ENCODE peak calls at places on chromosomes 13 and 19, in six cellular contexts. E is mesendoderm, H is NT2/D1, U is endodermal cell, N is fibroblast of lung, P is GM23248. V is an unnamed sample.

GRCh38 chr13:114115191-114115671 is 17.2 kb downstream of the RASA3 start:
- DNase-seq in H (no peak), N (peak), E (no peak), P (peak), U (peak), V (no peak)

GRCh38 chr19:7673995-7674667 is 2.8 kb upstream of the MCEMP1 start:
- DNase-seq in U (peak), P (peak), H (peak), N (peak), E (peak), V (peak)

GRCh38 chr13:75050419-75051066 is 431.4 kb downstream of the TBC1D4 start:
- DNase-seq in U (no peak), H (no peak), E (peak), P (peak), N (peak), V (no peak)

GRCh38 chr13:84896128-84896527 is 903.1 kb downstream of the SLITRK6 start:
- DNase-seq in H (peak), N (peak), P (peak), E (peak), U (peak), V (peak)

GRCh38 chr13:97460004-97460756 is 26.2 kb downstream of the RAP2A start:
- DNase-seq in H (no peak), E (no peak), N (peak), P (peak), U (no peak), V (no peak)

GRCh38 chr13:84649853-84650252 is 767.6 kb upstream of the SLITRK1 start:
- DNase-seq in U (no peak), E (no peak), N (no peak), H (no peak), P (peak), V (no peak)

GRCh38 chr19:47284324-47284899 is 9.7 kb downstream of the INAFM1 start:
- DNase-seq in E (peak), N (peak), P (peak), H (peak), U (peak), V (peak)

GRCh38 chr19:12293771-12294307 is 844 bp downstream of the ZNF44 start:
- DNase-seq in U (peak), P (peak), E (peak), N (peak), H (peak), V (peak)

GRCh38 chr13:41613471-41613870 is 156.1 kb downstream of the RGCC start:
- DNase-seq in N (no peak), U (no peak), E (no peak), H (no peak), P (no peak), V (no peak)

GRCh38 chr13:42063105-42063504 is 14.7 kb downstream of the DGKH start:
- DNase-seq in U (peak), P (no peak), N (no peak), H (no peak), E (peak), V (no peak)

GRCh38 chr13:101795460-101795859 is 343.0 kb downstream of the ITGBL1 start:
- DNase-seq in E (no peak), H (no peak), U (no peak), N (no peak), P (no peak), V (no peak)

GRCh38 chr19:45947926-45948325 is 25.7 kb downstream of the NOVA2 start:
- DNase-seq in P (peak), N (no peak), H (no peak), E (no peak), U (no peak), V (no peak)

GRCh38 chr13:111219306-111219705 is 101.1 kb upstream of the TEX29 start:
- DNase-seq in P (peak), H (no peak), U (peak), N (peak), E (no peak), V (no peak)

GRCh38 chr13:32031025-32031814 is at the start of gene FRY:
- DNase-seq in E (peak), H (peak), U (peak), N (peak), P (peak), V (peak)

GRCh38 chr19:3698386-3698950 is 1.8 kb downstream of the PIP5K1C start:
- DNase-seq in U (no peak), E (no peak), N (peak), H (no peak), P (peak), V (peak)

GRCh38 chr19:364496-365287 is 20.1 kb upstream of the MIER2 start:
- DNase-seq in N (no peak), P (no peak), H (no peak), E (no peak), U (peak), V (no peak)

GRCh38 chr13:113855931-113856715 is 7.8 kb downstream of the GAS6 start:
- DNase-seq in H (no peak), P (no peak), N (no peak), E (no peak), U (peak), V (no peak)

GRCh38 chr13:97249093-97249787 is 27.1 kb downstream of the MBNL2 start:
- DNase-seq in H (no peak), E (no peak), N (peak), P (no peak), U (no peak), V (no peak)

GRCh38 chr13:86737334-86737932 is 933.7 kb upstream of the SLITRK5 start:
- DNase-seq in E (peak), H (no peak), P (no peak), N (no peak), U (peak), V (no peak)

GRCh38 chr13:74443623-74444022 is 309.4 kb upstream of the KLF12 start:
- DNase-seq in U (no peak), P (peak), E (peak), N (peak), H (no peak), V (no peak)

GRCh38 chr13:78382946-78383542 is 220.3 kb downstream of the POU4F1 start:
- DNase-seq in H (no peak), U (no peak), P (no peak), E (peak), N (peak), V (no peak)

GRCh38 chr19:46748325-46749109 is 2.3 kb upstream of the STRN4 start:
- DNase-seq in H (no peak), U (peak), E (peak), P (peak), N (peak), V (peak)

GRCh38 chr13:75432045-75432444 is 49.9 kb downstream of the TBC1D4 start:
- DNase-seq in E (peak), H (no peak), N (no peak), U (no peak), P (peak), V (peak)

GRCh38 chr19:23799321-23799720 is 40.6 kb upstream of the ZNF681 start:
- DNase-seq in U (no peak), N (no peak), H (no peak), P (no peak), E (no peak), V (no peak)

DNA sequence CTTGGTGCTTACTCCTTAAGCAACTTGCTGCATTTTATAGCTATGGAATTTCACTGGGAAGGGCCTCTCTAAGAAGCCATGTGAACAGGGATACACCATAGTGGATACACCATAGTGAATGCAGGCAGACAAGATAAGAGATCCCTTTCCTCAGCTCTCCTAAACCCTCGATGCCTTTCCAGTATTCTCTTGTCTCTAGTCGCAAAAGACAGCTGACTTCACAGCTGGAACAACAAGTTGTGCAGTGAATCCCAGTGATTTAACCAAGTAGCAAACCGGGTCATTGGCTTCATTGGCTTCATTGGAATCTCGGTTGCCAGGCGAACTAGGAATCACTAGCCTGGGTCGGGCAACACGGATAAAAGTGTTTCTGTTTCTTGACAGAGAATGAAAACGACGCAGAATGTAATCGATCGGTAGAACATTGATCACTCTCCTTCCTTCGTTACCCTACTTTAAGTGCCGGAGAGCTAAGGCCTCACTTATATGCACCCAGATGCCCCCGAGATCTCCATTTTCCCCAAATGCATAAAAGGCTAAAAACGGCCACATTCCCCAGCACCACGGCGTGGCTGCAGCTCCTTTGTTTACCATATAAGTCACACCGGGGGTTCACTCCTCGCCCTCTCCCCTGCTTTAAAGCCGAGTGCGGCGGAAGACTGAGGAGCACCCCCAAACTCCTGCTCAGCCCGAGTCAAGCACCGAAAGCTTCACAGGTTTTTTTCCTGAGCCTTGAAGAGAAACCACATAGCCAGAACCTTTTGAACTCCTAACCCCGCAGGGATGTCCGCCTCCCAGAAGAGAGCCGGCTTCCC is 674 bp downstream of the TRPC4 start:
- DNase-seq in U (peak), N (peak), E (peak), P (peak), H (no peak), V (no peak)
- H3K9ac ChIP-seq in U (peak), N (peak), E (peak), P (peak), H (peak), V (no peak)

GRCh38 chr19:14119644-14120496 is 2.3 kb upstream of the PRKACA start:
- DNase-seq in U (no peak), N (no peak), P (no peak), E (no peak), H (no peak), V (peak)

GRCh38 chr19:14116918-14117578 is 514 bp downstream of the PRKACA start:
- DNase-seq in H (no peak), U (peak), N (no peak), P (peak), E (no peak), V (peak)

GRCh38 chr19:14116525-14116917 is 1.0 kb downstream of the PRKACA start:
- DNase-seq in P (peak), E (no peak), U (no peak), N (no peak), H (no peak), V (peak)

GRCh38 chr19:14117668-14118164 is at the start of gene PRKACA:
- DNase-seq in P (peak), U (peak), H (peak), E (peak), N (peak), V (peak)

GRCh38 chr19:14118165-14119051 is 846 bp upstream of the PRKACA start:
- DNase-seq in E (peak), U (no peak), P (peak), H (no peak), N (peak), V (peak)
- H3K9ac ChIP-seq in E (peak), U (peak), P (peak), H (peak), N (peak), V (peak)

DNA sequence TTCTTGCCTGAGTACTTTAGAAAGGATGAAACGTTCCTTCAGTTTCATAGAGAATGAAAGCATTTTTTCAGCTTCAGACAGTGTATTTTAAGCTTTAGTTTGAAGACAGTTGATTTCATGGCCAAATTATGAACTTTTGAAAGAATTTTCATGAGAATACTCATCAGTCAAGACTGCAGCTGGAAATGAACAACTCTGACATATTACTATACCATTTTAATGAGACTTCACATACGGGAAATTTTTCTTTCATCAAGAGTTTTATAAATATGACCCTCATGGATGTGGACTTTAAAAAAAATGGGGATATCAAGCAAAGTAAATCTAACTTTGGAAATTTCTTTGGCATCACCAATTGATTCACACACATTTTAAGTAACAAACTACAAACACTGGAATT is 6.4 kb downstream of the LATS2 start:
- DNase-seq in E (no peak), U (no peak), H (no peak), N (no peak), P (peak), V (no peak)
- H3K9ac ChIP-seq in E (no peak), U (no peak), H (no peak), N (no peak), P (peak), V (no peak)

GRCh38 chr13:19161308-19161707 is 20.3 kb downstream of the TUBA3C start:
- DNase-seq in E (no peak), U (no peak), N (no peak), P (no peak), H (no peak), V (no peak)
- H3K9ac ChIP-seq in E (no peak), U (no peak), N (no peak), P (no peak), H (no peak), V (no peak)

DNA sequence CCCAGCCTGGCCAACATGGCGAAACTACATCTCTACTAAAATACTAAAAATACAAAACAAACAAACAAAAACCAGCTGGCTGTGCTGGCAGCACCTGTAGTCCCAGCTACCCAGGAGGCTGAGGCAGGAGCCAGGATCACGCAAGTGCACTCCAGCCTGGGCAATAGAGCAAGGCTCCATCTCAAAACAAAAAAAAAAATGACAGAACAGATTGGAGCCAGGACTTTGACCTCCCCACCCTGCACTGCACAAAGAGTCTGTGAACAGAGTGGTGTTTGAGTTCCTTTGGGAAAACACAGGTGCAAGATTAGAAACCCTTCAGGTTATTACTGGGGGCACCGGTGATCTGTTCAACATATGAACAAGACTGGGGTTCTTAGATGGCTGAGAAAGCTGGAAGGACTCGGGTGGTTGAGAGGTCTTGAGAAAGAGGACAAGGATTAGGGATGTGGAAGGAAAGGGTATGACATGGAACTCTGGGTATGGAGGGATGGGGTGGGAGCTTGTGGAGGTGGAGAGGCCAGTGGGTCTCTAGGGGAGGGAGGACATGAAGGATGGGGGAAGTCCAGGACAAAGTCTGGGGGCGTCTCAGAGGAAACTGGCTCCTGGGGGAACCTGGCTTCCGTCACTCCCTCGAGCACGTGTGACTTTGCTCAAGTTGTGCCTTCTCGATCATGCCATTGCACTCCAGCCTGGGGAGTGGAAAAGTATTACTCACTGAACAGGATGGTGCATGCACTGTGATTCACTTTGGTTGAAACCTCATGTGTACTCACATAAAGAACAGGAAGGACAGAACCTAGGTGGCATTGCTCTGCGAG is 25.9 kb downstream of the RCN3 start:
- DNase-seq in N (no peak), H (no peak), U (no peak), E (no peak), P (peak), V (peak)
- H3K9ac ChIP-seq in N (no peak), H (no peak), U (no peak), E (no peak), P (peak), V (no peak)

DNA sequence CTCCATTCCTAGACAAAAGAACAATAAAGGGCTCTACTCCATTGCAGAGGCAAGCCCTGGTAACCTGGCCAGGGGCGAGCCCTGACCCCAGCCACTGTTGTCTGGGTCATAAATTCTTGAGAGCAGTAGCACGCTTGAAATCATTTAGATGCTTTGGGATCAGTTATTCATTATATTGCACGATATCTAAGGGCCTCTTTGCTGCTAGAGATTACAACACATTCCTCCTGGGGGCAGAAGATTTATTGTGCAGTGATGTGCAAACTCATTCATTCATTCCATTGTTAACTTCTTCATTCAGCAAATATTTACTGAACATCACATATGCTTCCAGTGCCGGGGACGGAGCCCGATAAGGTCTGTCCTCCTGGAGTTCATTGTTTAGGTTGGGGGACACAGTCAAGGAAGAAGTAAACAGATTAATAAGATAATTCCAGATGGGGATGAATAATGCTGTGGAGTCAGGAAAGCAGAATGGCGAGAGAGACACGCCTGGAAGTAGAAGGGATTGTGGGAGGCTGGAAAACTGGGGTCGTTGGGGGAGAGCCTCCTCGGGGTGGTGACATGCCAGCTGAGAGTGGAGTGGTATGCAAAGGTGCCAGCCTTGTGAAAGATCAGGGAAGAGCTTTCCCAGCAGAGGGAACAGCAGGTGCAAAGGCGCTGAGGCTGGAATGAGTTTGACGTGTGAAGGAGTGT is 35.0 kb downstream of the SIPA1L3 start:
- DNase-seq in H (no peak), N (no peak), P (no peak), U (no peak), E (no peak), V (no peak)
- H3K9ac ChIP-seq in H (no peak), N (no peak), P (no peak), U (no peak), E (no peak), V (no peak)

GRCh38 chr19:36379510-36379819 is 464 bp upstream of the ZFP14 start:
- DNase-seq in N (no peak), H (no peak), U (no peak), E (no peak), P (no peak), V (no peak)
- H3K9ac ChIP-seq in N (no peak), H (peak), U (no peak), E (peak), P (peak), V (peak)

V was measured in Karpas-422.